ENCODE peak calls at places on chromosomes 11 and 22, in nine cellular contexts. M, Z, D, F, L, O, T, V and S are unnamed samples.
A peak's percentile ranks its signal among the peaks of the same experiment; 100 is the strongest.

GRCh38 chr11:62143727-62144126 is 19.9 kb downstream of the INCENP start:
- DNase-seq in M (no peak), Z (no peak), D (no peak), F (no peak), L (no peak), O (peak; percentile 13), T (no peak), V (peak; percentile 11), S (no peak)

GRCh38 chr22:27867958-27868737 is 50.9 kb downstream of the PITPNB start:
- DNase-seq in M (no peak), Z (no peak), D (no peak), F (no peak), L (no peak), O (no peak), T (no peak), V (no peak), S (no peak)

GRCh38 chr22:30396871-30397655 is at the start of gene SEC14L2:
- DNase-seq in M (no peak), Z (peak; percentile 49), D (peak; percentile 26), F (peak; percentile 68), L (no peak), O (peak; percentile 79), T (peak; percentile 33), V (peak; percentile 76), S (peak; percentile 89)

GRCh38 chr11:27812341-27812740 is 112.1 kb upstream of the BDNF start:
- DNase-seq in M (no peak), Z (no peak), D (peak; percentile 60), F (no peak), L (no peak), O (no peak), T (no peak), V (no peak), S (no peak)

GRCh38 chr11:119339581-119340334 is 925 bp downstream of the C1QTNF5 start:
- DNase-seq in M (no peak), Z (peak; percentile 85), D (no peak), F (peak; percentile 76), L (no peak), O (peak; percentile 73), T (no peak), V (peak; percentile 79), S (peak; percentile 81)

GRCh38 chr11:27405134-27405533 is 42.1 kb upstream of the CCDC34 start:
- DNase-seq in M (no peak), Z (no peak), D (no peak), F (no peak), L (no peak), O (no peak), T (no peak), V (no peak), S (no peak)

GRCh38 chr11:46958777-46959176 is 22.2 kb downstream of the CSTPP1 start:
- DNase-seq in M (no peak), Z (no peak), D (no peak), F (no peak), L (no peak), O (no peak), T (no peak), V (no peak), S (no peak)

GRCh38 chr22:26172389-26172990 is 3.2 kb downstream of the SEZ6L start:
- DNase-seq in M (no peak), Z (no peak), D (peak; percentile 4), F (no peak), L (peak; percentile 37), O (no peak), T (peak; percentile 35), V (peak; percentile 52), S (peak; percentile 52)

GRCh38 chr11:75536786-75537629 is 11.3 kb upstream of the GDPD5 start:
- DNase-seq in M (peak; percentile 82), Z (no peak), D (peak; percentile 41), F (no peak), L (no peak), O (no peak), T (peak; percentile 60), V (no peak), S (peak; percentile 59)

GRCh38 chr11:117180661-117181585 is 2.4 kb downstream of the SIDT2 start:
- DNase-seq in M (peak; percentile 46), Z (peak; percentile 75), D (peak; percentile 70), F (peak; percentile 85), L (no peak), O (peak; percentile 87), T (peak; percentile 87), V (peak; percentile 92), S (peak; percentile 90)

GRCh38 chr11:62806611-62807121 is 1.4 kb upstream of the NXF1 start:
- DNase-seq in M (no peak), Z (peak; percentile 33), D (peak; percentile 48), F (peak; percentile 32), L (no peak), O (no peak), T (no peak), V (no peak), S (no peak)

GRCh38 chr11:77779935-77780334 is 40.6 kb downstream of the RSF1 start:
- DNase-seq in M (no peak), Z (no peak), D (peak; percentile 54), F (no peak), L (no peak), O (no peak), T (peak; percentile 21), V (no peak), S (no peak)

DNA sequence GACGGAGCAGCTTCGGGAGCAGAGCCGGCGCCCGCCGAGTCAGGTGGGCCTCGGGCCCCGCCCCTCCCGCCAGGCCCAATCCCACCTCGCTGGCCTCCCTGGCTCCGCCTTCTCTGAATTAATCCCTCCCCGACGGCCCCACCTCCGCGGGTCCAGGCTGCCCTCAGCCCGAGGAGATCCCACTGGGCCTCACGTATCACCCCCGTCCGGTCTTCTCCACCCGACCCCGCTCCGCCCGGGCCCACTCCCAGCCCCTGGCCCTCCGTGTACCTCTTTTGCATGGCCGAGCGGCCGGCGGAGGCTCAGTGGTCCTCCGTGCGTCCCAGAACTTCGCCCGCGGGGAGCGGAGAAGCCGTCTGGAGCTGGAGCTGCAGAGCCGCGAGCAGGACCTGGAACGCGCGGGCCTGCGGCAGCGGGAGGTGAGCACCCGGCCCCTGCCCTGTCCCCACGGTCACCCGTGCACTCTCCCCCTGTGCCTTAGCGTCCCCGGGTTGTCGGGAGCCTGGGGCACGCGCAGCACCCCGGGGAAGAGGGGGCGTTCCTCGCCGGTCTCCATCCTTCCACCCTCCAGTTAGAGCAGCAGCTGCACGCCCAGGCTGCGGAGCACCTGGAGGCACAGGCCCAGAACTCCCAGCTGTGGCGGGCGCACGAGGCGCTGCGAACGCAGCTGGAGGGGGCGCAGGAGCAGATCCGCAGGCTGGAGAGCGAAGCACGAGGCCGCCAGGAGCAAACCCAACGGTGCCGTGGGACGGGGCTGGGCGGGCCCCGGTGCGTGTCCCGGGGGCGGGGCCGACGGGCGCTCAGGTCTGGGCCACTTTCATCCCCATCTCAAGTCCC is 2.2 kb upstream of the CD151 start:
- DNase-seq in M (no peak), Z (peak; percentile 85), D (no peak), F (peak; percentile 73), L (no peak), O (peak; percentile 72), T (no peak), V (peak; percentile 84), S (peak; percentile 91)
- TF ChIP-seq POLR2A in M (no peak), Z (peak; percentile 5), D (no peak), F (no peak), L (no peak), O (no peak), T (no peak), V (no peak), S (no peak)

DNA sequence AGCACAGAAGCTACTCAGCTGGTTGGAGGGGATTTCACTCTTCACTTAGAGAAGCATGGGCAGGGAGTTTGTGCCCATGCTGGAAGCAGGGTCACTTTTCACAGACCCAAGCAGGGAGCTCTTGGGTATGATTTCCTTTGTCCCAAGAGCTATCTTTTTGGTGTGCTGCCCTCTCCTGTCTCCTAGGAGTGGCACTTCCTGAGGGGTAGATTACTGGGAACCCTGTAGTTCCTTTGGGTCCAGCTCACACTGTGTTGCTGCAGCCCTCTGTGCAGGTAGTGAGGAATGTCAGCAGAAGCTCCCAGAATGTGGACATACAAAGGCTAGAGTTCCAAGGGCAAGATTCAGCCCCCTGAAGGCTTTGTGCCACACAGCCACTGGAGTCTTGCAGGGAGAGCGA is 537.1 kb upstream of the ANO3 start:
- DNase-seq in M (no peak), Z (no peak), D (no peak), F (no peak), L (no peak), O (no peak), T (no peak), V (no peak), S (no peak)
- H3K4me1 ChIP-seq in M (no peaks in the 10 kb centered on the region), Z (no peaks in the 10 kb centered on the region), D (no peaks in the 10 kb centered on the region), F (no peaks in the 10 kb centered on the region), L (no peaks in the 10 kb centered on the region), O (no peaks in the 10 kb centered on the region), T (no peaks in the 10 kb centered on the region), V (no peaks in the 10 kb centered on the region), S (no peaks in the 10 kb centered on the region)

GRCh38 chr22:23801238-23801821 is 14.6 kb downstream of the SMARCB1 start:
- DNase-seq in M (no peak), Z (no peak), D (no peak), F (no peak), L (no peak), O (no peak), T (no peak), V (no peak), S (peak; percentile 28)

GRCh38 chr22:23800297-23801237 is 13.8 kb downstream of the SMARCB1 start:
- DNase-seq in M (peak; percentile 87), Z (no peak), D (no peak), F (no peak), L (no peak), O (no peak), T (no peak), V (no peak), S (peak; percentile 79)

GRCh38 chr22:23804781-23805291 is 18.1 kb downstream of the SMARCB1 start:
- DNase-seq in M (no peak), Z (no peak), D (no peak), F (no peak), L (no peak), O (no peak), T (no peak), V (peak; percentile 81), S (peak; percentile 33)

GRCh38 chr22:23803001-23803819 is 16.4 kb downstream of the SMARCB1 start:
- DNase-seq in M (no peak), Z (no peak), D (no peak), F (no peak), L (no peak), O (no peak), T (no peak), V (no peak), S (peak; percentile 71)

DNA sequence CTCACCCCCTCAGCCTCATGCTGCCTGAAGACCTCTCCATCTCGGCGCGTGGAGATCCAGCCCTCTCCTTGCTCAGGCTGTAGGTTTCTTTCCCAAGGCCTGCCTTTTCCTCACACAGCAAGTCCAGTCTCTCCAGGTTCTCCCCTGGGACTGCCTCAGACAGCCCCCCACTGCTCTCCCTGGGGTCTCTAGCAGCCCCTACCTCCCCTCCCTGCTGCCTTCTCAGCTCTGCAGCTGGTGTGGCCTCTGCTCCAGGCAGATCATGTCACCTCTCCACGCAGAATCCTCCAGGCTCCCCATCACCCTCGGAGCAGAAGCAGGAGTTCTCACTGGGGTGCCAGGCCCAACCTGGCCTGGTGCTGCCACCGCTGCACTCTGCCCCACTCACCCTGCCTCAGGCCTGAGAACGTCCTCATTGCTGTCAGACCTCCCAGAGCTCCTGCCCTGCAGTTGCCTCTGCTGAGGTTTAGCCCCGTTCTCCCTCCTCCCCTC is 15.2 kb downstream of the SMARCB1 start:
- DNase-seq in M (no peak), Z (no peak), D (no peak), F (no peak), L (no peak), O (no peak), T (no peak), V (no peak), S (no peak)
- TF ChIP-seq POLR2A in M (no peak), Z (no peak), D (no peak), F (no peak), L (no peak), O (no peak), T (no peak), V (no peak), S (no peak)

GRCh38 chr11:69453151-69453550 is 28.3 kb upstream of the LINC01488 start:
- DNase-seq in M (no peak), Z (no peak), D (no peak), F (no peak), L (no peak), O (no peak), T (no peak), V (no peak), S (no peak)
- H3K4me1 ChIP-seq in M (no peaks in the 10 kb centered on the region), Z (peaks cover 26% of the 10 kb centered on the region), D (peaks cover 4% of the 10 kb centered on the region), F (no peaks in the 10 kb centered on the region), L (peaks cover 13% of the 10 kb centered on the region), O (peaks cover 8% of the 10 kb centered on the region), T (peaks cover under 1% of the 10 kb centered on the region), V (no peaks in the 10 kb centered on the region), S (peaks cover 9% of the 10 kb centered on the region)